ENCODE peak calls at places on chromosomes 2 and 18, in six cellular contexts. T is A673; N is stimulated activated CD4-positive, alpha-beta T cell treated with anti-CD3 and anti-CD28 coated beads, TNF-alpha, amount 100 ng/mL, for 4 hours; M is NCI-H2227 treated with DMSO at 0.1 percent for 48 hours; S is WTC11; F is H1. K is an unnamed sample.

GRCh38 chr2:153823880-153824279 is 47.8 kb upstream of the GALNT13 start:
- DNase-seq in T (no peak), N (no peak), M (no peak), S (no peak), F (no peak), K (no peak)

GRCh38 chr2:121468936-121469335 is 61.7 kb upstream of the RNU4ATAC start:
- DNase-seq in T (no peak), N (no peak), M (no peak), S (no peak), F (no peak), K (no peak)

GRCh38 chr2:134141598-134142340 is 112.1 kb upstream of the MGAT5 start:
- DNase-seq in T (no peak), N (no peak), M (no peak), S (peak), F (no peak), K (no peak)

GRCh38 chr2:165067958-165068612 is 112.8 kb upstream of the SLC38A11 start:
- DNase-seq in T (peak), N (no peak), M (peak), S (peak), F (peak), K (peak)

GRCh38 chr18:48019557-48019956 is 89.1 kb upstream of the SMAD2 start:
- DNase-seq in T (no peak), N (no peak), M (no peak), S (no peak), F (no peak), K (no peak)

GRCh38 chr2:26299488-26300092 is 46.4 kb upstream of the SELENOI start:
- DNase-seq in T (peak), N (no peak), M (no peak), S (no peak), F (peak), K (no peak)

GRCh38 chr18:48538531-48539405 is at the start of gene CTIF:
- DNase-seq in T (peak), N (peak), M (peak), S (peak), F (peak), K (peak)

GRCh38 chr18:77529492-77529891 is 279.8 kb downstream of the GALR1 start:
- DNase-seq in T (no peak), N (no peak), M (no peak), S (no peak), F (no peak), K (no peak)

GRCh38 chr2:128261245-128262128 is 57.2 kb downstream of the HS6ST1 start:
- DNase-seq in T (no peak), N (no peak), M (no peak), S (no peak), F (peak), K (peak)

GRCh38 chr18:70422061-70422965 is 133.5 kb downstream of the SOCS6 start:
- DNase-seq in T (no peak), N (no peak), M (no peak), S (no peak), F (no peak), K (peak)

GRCh38 chr2:242044206-242044590 is 174.7 kb downstream of the RTP5 start:
- DNase-seq in T (no peak), N (no peak), M (no peak), S (no peak), F (no peak), K (no peak)

GRCh38 chr2:175786705-175787104 is 215.4 kb downstream of the LNPK start:
- DNase-seq in T (no peak), N (no peak), M (no peak), S (no peak), F (no peak), K (peak)

GRCh38 chr2:54122171-54122935 is 6.9 kb downstream of the ACYP2 start:
- DNase-seq in T (no peak), N (no peak), M (no peak), S (no peak), F (no peak), K (no peak)

GRCh38 chr18:62625019-62625418 is 90.3 kb upstream of the PHLPP1 start:
- DNase-seq in T (no peak), N (no peak), M (no peak), S (no peak), F (no peak), K (no peak)

GRCh38 chr2:232436381-232437129 is 19.4 kb upstream of the ALPI start:
- DNase-seq in T (no peak), N (no peak), M (no peak), S (no peak), F (no peak), K (no peak)

GRCh38 chr18:8706981-8707940 is 1.9 kb downstream of the MTCL1 start:
- DNase-seq in T (peak), N (no peak), M (peak), S (peak), F (peak), K (peak)

GRCh38 chr2:30670453-30670852 is 136.8 kb downstream of the CAPN13 start:
- DNase-seq in T (no peak), N (no peak), M (no peak), S (no peak), F (peak), K (no peak)

GRCh38 chr2:190529486-190530104 is 4.9 kb downstream of the NEMP2 start:
- DNase-seq in T (no peak), N (no peak), M (no peak), S (no peak), F (no peak), K (no peak)

GRCh38 chr2:220275454-220275853 is 648.0 kb downstream of the SLC4A3 start:
- DNase-seq in T (no peak), N (no peak), M (no peak), S (no peak), F (no peak), K (no peak)

GRCh38 chr2:144950874-144951560 is 431.1 kb upstream of the ZEB2 start:
- DNase-seq in T (peak), N (no peak), M (no peak), S (no peak), F (no peak), K (peak)

K was measured in NCI-H82.